ENCODE peak calls at places on chromosomes 1 and 21, in four cellular contexts. I, S, P and Z are unnamed samples.

GRCh38 chr1:235901461-235901860 is 34.8 kb upstream of the LYST start:
- DNase-seq in I (peak; percentile 88), S (no peak), P (no peak), Z (no peak)

GRCh38 chr1:25999419-25999818 is 1.6 kb upstream of the PAFAH2 start:
- DNase-seq in I (no peak), S (no peak), P (no peak), Z (no peak)

GRCh38 chr1:85847356-85847755 is 139.1 kb upstream of the ZNHIT6 start:
- DNase-seq in I (no peak), S (no peak), P (no peak), Z (no peak)

GRCh38 chr1:55197106-55197505 is 18.1 kb downstream of the USP24 start:
- DNase-seq in I (no peak), S (no peak), P (no peak), Z (no peak)

GRCh38 chr1:150387200-150387599 is 23.3 kb downstream of the RPRD2 start:
- DNase-seq in I (no peak), S (no peak), P (no peak), Z (no peak)

GRCh38 chr1:111738436-111739221 is 566 bp downstream of the INKA2 start:
- DNase-seq in I (peak; percentile 71), S (peak; percentile 81), P (peak; percentile 83), Z (no peak)

GRCh38 chr1:202615501-202616354 is 94.5 kb downstream of the SYT2 start:
- DNase-seq in I (peak; percentile 28), S (no peak), P (no peak), Z (no peak)

GRCh38 chr1:179984101-179984500 is 29.5 kb downstream of the CEP350 start:
- DNase-seq in I (no peak), S (no peak), P (no peak), Z (no peak)

GRCh38 chr1:48019714-48020315 is 22.6 kb upstream of the TRABD2B start:
- DNase-seq in I (peak; percentile 36), S (no peak), P (no peak), Z (no peak)

GRCh38 chr21:44765231-44766013 is 36.2 kb downstream of the UBE2G2 start:
- DNase-seq in I (no peak), S (no peak), P (no peak), Z (no peak)

GRCh38 chr1:166479052-166479631 is 312.3 kb upstream of the FAM78B start:
- DNase-seq in I (peak; percentile 32), S (no peak), P (peak; percentile 31), Z (no peak)

GRCh38 chr1:212852105-212852688 is 4.7 kb upstream of the SPATA45 start:
- DNase-seq in I (no peak), S (no peak), P (no peak), Z (no peak)

GRCh38 chr1:235329139-235329808 is 904 bp downstream of the GGPS1 start:
- DNase-seq in I (no peak), S (peak; percentile 60), P (peak; percentile 47), Z (no peak)

GRCh38 chr1:162107911-162108310 is 38.4 kb downstream of the NOS1AP start:
- DNase-seq in I (no peak), S (no peak), P (no peak), Z (no peak)

GRCh38 chr1:62325076-62325475 is 5.8 kb upstream of the KANK4 start:
- DNase-seq in I (peak; percentile 28), S (no peak), P (no peak), Z (peak; percentile 69)

GRCh38 chr1:102732927-102733326 is 375.4 kb downstream of the COL11A1 start:
- DNase-seq in I (no peak), S (no peak), P (no peak), Z (no peak)

GRCh38 chr1:46618746-46619415 is 2.3 kb upstream of the MOB3C start:
- DNase-seq in I (no peak), S (no peak), P (no peak), Z (no peak)

GRCh38 chr1:16443975-16444745 is 3.6 kb downstream of the NECAP2 start:
- DNase-seq in I (no peak), S (no peak), P (peak; percentile 68), Z (no peak)

GRCh38 chr1:26337625-26338024 is 16.3 kb downstream of the CRYBG2 start:
- DNase-seq in I (no peak), S (no peak), P (no peak), Z (no peak)

GRCh38 chr1:64080947-64081562 is 122.4 kb upstream of the UBE2U start:
- DNase-seq in I (no peak), S (no peak), P (no peak), Z (no peak)

GRCh38 chr21:35980821-35981220 is 79.5 kb downstream of the SETD4 start:
- DNase-seq in I (no peak), S (no peak), P (no peak), Z (no peak)

DNA sequence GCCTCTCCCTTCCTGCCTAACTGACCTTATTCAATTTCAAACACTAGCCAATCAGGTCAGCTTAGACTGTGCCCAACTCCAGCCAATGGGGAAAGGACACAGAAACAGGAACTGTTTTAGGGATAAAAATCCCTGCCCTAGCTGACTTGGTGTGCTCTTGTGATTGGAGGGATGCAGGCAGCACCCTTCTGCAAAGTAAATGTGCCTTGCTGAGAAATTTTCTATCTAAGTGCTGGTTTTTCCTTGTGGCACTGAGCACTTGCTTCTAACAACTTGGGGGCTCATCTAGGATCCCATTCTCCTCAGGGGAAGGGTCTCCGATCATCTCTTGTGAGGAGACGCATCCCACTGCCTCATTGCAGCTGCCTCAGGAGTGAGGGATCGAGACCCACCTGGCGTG is 10.7 kb upstream of the CD2 start:
- DNase-seq in I (no peak), S (no peak), P (no peak), Z (no peak)
- H3K9me3 ChIP-seq in I (no peaks in the 10 kb centered on the region), S (peaks cover 40% of the 10 kb centered on the region), P (peaks cover 8% of the 10 kb centered on the region), Z (peaks cover 16% of the 10 kb centered on the region)

GRCh38 chr21:7951854-7952519 is 2569.4 kb upstream of the TPTE start:
- DNase-seq in I (no peak), S (no peak), P (no peak), Z (no peak)

GRCh38 chr21:7953058-7953457 is 2568.3 kb upstream of the TPTE start:
- DNase-seq in I (no peak), S (no peak), P (no peak), Z (no peak)

GRCh38 chr21:7952648-7953047 is 2568.7 kb upstream of the TPTE start:
- DNase-seq in I (no peak), S (no peak), P (no peak), Z (no peak)

DNA sequence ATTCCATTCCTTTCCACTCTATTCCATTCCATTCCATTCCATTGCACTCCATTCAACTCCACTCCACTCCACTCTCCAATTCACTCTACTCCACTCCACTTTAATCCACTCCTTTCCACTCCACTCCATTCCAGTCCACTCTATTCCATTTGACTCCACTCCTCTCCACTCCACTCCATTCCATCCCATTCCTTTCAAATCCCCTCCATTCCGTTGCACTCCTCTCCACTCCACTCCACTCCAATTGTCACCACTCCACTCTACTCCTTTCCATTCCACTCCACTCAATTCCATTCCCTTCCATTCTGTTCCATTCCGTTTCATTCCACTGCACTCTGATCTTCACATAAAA is 2563.7 kb upstream of the TPTE start:
- DNase-seq in I (no peak), S (no peak), P (no peak), Z (no peak)
- H3K9me3 ChIP-seq in I (peaks cover 17% of the 10 kb centered on the region), S (peaks cover 100% of the 10 kb centered on the region), P (peaks cover 32% of the 10 kb centered on the region), Z (peaks cover 37% of the 10 kb centered on the region)

GRCh38 chr1:3003039-3003940 is 18.0 kb upstream of the ACTRT2 start:
- DNase-seq in I (no peak), S (peak; percentile 37), P (no peak), Z (no peak)
- H3K9me3 ChIP-seq in I (no peaks in the 10 kb centered on the region), S (peaks cover 11% of the 10 kb centered on the region), P (no peaks in the 10 kb centered on the region), Z (peaks cover 9% of the 10 kb centered on the region)

GRCh38 chr1:119462964-119463363 is 44.0 kb upstream of the HSD3B1 start:
- DNase-seq in I (no peak), S (no peak), P (no peak), Z (no peak)
- H3K9me3 ChIP-seq in I (no peaks in the 10 kb centered on the region), S (no peaks in the 10 kb centered on the region), P (no peaks in the 10 kb centered on the region), Z (no peaks in the 10 kb centered on the region)

GRCh38 chr1:159712080-159712479 is 2.3 kb downstream of the CRP start:
- DNase-seq in I (no peak), S (no peak), P (no peak), Z (no peak)

GRCh38 chr1:159719990-159720389 is 5.6 kb upstream of the CRP start:
- DNase-seq in I (no peak), S (no peak), P (no peak), Z (no peak)

DNA sequence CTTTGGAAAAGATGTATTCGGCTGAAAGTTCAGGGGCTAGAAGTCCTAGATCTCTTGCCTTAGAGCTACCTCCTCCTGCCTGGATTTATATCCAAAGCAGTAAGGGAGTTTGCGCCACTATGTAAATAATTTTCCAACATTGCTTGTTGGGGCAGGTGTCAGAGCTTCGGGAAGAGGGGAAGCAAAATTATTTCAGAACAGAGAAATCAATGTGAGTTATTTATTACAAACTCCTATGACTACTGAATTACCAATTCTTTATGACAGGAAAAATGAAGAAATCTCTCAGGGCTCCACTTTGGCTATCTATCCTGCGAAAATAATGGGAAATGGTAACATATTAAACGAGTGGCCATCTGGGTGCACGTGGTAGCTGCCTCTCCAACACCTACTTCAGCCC is at the start of gene CRP:
- DNase-seq in I (no peak), S (no peak), P (no peak), Z (no peak)
- H3K9me3 ChIP-seq in I (no peaks in the 10 kb centered on the region), S (peaks cover 9% of the 10 kb centered on the region), P (no peaks in the 10 kb centered on the region), Z (no peaks in the 10 kb centered on the region)

GRCh38 chr1:239244084-239244483 is 142.3 kb upstream of the CHRM3 start:
- DNase-seq in I (no peak), S (no peak), P (no peak), Z (no peak)
- H3K9me3 ChIP-seq in I (no peaks in the 10 kb centered on the region), S (no peaks in the 10 kb centered on the region), P (no peaks in the 10 kb centered on the region), Z (no peaks in the 10 kb centered on the region)